ENCODE peak calls at places on chromosomes 4 and X, in five cellular contexts. A, K, X, T and U are unnamed samples.

GRCh38 chr4:92445127-92445526 is 141.4 kb downstream of the GRID2 start:
- DNase-seq in A (no peak), K (no peak), T (no peak), X (no peak), U (no peak)

GRCh38 chr4:89590102-89590501 is 246.9 kb downstream of the SNCA start:
- DNase-seq in T (no peak), X (no peak), K (no peak), A (no peak), U (no peak)

GRCh38 chrX:17860811-17861495 is at the start of gene RAI2:
- DNase-seq in X (peak), T (no peak), K (peak), A (peak), U (no peak)

GRCh38 chrX:70455366-70456202 is 10.9 kb downstream of the DLG3 start:
- DNase-seq in T (no peak), X (no peak), A (peak), K (no peak), U (no peak)

GRCh38 chr4:64784125-64784524 is 374.9 kb upstream of the TECRL start:
- DNase-seq in K (no peak), A (no peak), T (no peak), X (no peak), U (no peak)

GRCh38 chrX:19595036-19595435 is 79.7 kb upstream of the MAP3K15 start:
- DNase-seq in K (no peak), A (no peak), T (no peak), X (no peak), U (no peak)

GRCh38 chr4:83503974-83504373 is 19.1 kb upstream of the ABRAXAS1 start:
- DNase-seq in T (no peak), X (no peak), A (no peak), K (no peak), U (no peak)

GRCh38 chr4:165965503-165965902 is 92.5 kb downstream of the TLL1 start:
- DNase-seq in K (no peak), T (no peak), A (no peak), X (no peak), U (no peak)

GRCh38 chr4:3366893-3367775 is 74.3 kb downstream of the RGS12 start:
- DNase-seq in T (no peak), A (no peak), X (no peak), K (no peak), U (no peak)

GRCh38 chr4:69823481-69824186 is 36.3 kb downstream of the SULT1E1 start:
- DNase-seq in T (peak), K (no peak), X (no peak), A (peak), U (no peak)

GRCh38 chr4:61911313-61911756 is 711.2 kb downstream of the ADGRL3 start:
- DNase-seq in K (no peak), X (no peak), T (no peak), A (no peak), U (no peak)

GRCh38 chr4:14771504-14772175 is 230.6 kb upstream of the CPEB2 start:
- DNase-seq in X (no peak), T (no peak), A (no peak), K (no peak), U (no peak)

GRCh38 chr4:94540476-94540875 is 88.7 kb downstream of the PDLIM5 start:
- DNase-seq in K (no peak), X (no peak), A (no peak), T (no peak), U (no peak)

GRCh38 chr4:54784188-54784671 is 126.5 kb downstream of the KIT start:
- DNase-seq in T (peak), X (peak), K (peak), A (peak), U (no peak)

GRCh38 chr4:105666693-105667092 is 41.8 kb downstream of the INTS12 start:
- DNase-seq in T (peak), X (no peak), K (no peak), A (no peak), U (no peak)

GRCh38 chr4:164949448-164950118 is 27.9 kb downstream of the TRIM61 start:
- DNase-seq in T (no peak), K (no peak), X (no peak), A (no peak), U (no peak)
- TF ChIP-seq CTCF in T (no peak), K (no peak), X (no peak), A (no peak), U (peak)

DNA sequence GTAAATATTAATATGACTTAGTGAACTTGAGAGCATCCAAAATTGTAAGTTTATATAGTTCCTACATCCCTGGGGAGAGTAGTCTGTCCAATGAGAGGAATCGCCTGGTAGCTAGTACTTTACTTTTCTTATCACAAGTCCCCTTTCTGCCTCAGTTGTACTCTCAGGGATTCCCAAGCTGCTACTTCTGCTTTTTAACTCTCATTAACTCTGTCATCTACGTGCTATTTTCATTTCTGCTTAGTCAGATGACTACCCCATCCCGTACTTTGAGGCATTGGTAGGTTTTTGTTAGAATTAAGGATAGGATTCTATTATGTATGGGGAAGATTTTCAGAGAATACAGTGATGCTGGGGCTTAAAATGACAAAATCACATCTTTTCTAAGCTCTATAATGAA is 24.7 kb downstream of the RBPJ start:
- DNase-seq in A (no peak), X (no peak), T (no peak), K (no peak), U (no peak)
- H3K4me3 ChIP-seq in A (no peak), X (no peak), T (no peak), K (no peak), U (no peak)

DNA sequence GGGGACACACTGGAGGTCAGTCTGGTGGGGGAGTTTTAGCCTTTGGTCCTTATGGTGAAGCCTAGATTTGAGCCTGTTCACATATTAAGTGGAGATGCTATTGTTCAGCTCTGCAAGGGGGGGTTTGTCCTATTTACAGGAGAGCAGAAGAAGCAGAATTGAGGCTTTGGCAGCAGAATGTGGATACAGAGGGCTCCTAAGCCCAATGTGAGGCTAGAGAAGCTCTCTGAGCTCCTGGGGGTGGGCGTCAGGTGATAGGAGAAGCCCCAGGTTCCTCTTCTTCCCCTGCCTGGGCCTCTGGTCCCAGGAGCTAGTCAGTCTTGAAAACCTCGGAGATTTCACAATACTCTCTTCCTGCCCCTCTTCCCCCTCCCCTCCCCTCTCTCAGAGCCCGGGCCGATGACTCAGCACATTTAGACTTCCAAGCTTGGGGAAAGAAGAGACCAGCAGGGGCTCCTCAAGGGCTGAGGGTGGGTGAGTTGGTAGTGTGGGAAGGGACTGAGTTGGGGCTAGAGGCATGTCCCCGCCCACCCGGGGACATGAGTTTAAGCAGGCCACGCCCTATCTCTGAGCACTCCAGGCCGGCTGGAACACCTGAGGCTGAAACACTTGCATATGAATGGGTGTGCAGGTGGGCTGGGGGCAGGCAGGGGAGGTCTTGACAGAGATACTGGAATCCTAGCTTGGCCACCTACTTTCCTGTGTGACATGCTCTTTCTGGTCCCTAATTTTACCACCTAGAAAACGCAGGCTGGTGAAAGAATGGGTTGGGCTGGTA is 3.4 kb downstream of the TFE3 start:
- DNase-seq in X (peak), K (peak), T (peak), A (peak), U (peak)
- TF ChIP-seq CTCF in X (no peak), K (no peak), T (peak), A (no peak), U (no peak)

GRCh38 chrX:21738145-21738949 is 19.6 kb downstream of the SMPX start:
- DNase-seq in A (no peak), K (no peak), X (peak), T (no peak), U (no peak)
- H3K4me3 ChIP-seq in A (no peak), K (no peak), X (no peak), T (no peak), U (no peak)

GRCh38 chr4:110959041-110959643 is 336.3 kb upstream of the PITX2 start:
- DNase-seq in T (peak), K (no peak), A (no peak), X (no peak), U (no peak)
- TF ChIP-seq CTCF in T (peak), K (no peak), A (no peak), X (peak), U (no peak)

DNA sequence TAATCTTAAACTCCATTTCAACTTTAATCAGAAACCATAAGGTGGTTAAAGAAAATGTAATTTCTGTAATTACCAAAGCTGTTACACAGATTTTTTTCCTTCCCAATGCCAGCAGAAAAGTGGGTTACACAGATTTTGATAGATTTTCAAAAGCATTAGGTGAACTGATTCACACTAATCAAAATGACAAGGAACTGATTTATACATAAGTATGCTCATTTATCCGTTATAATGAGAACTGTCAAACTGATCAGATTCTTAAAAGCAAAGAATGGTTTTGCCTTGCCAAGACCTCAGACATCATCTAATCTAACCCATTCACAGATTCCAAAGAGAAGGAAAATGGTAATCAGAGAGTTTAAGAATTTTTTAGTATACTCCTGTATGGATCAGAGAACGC is 5.2 kb downstream of the UGDH start:
- DNase-seq in X (no peak), T (no peak), K (no peak), A (no peak), U (no peak)
- H3K4me3 ChIP-seq in X (no peak), T (no peak), K (no peak), A (no peak), U (no peak)

GRCh38 chrX:111568356-111568755 is 56.9 kb downstream of the SERTM2 start:
- DNase-seq in T (peak), X (no peak), K (no peak), A (no peak), U (no peak)
- TF ChIP-seq CTCF in T (peak), X (no peak), K (no peak), A (peak), U (no peak)